ENCODE peak calls at places on chromosomes 4 and X, in ten cellular contexts. B is stimulated activated naive CD4-positive, alpha-beta T cell; M is AG08395; K is mammary epithelial cell; I is islet precursor cell; E is upper lobe of right lung; Y is brain pericyte; D is OCI-LY7; N is HTR-8/SVneo; A is mucosa of descending colon. C is an unnamed sample.

GRCh38 chr4:143564472-143564871 is 51.0 kb downstream of the SMARCA5 start:
- DNase-seq in B (no peak), M (no peak), K (no peak), I (no peak), E (no peak), Y (no peak), D (no peak), N (no peak), A (no peak), C (no peak)

GRCh38 chr4:133154725-133155124 is 5.6 kb downstream of the PCDH10 start:
- DNase-seq in B (no peak), M (peak; percentile 15), K (no peak), I (peak; percentile 49), E (no peak), Y (no peak), D (peak; percentile 2), N (no peak), A (no peak), C (no peak)

GRCh38 chrX:56797966-56798711 is 69.1 kb downstream of the NBDY start:
- DNase-seq in B (no peak), M (peak; percentile 17), K (no peak), I (peak; percentile 30), E (peak; percentile 31), Y (no peak), D (no peak), N (no peak), A (no peak), C (no peak)

GRCh38 chr4:94545296-94545695 is 93.6 kb downstream of the PDLIM5 start:
- DNase-seq in B (no peak), M (peak; percentile 43), K (peak; percentile 64), I (no peak), E (no peak), Y (no peak), D (no peak), N (no peak), A (no peak), C (no peak)

GRCh38 chr4:52200339-52200725 is 149.2 kb downstream of the SPATA18 start:
- DNase-seq in B (no peak), M (no peak), K (no peak), I (no peak), E (no peak), Y (no peak), D (no peak), N (no peak), A (no peak), C (no peak)

GRCh38 chr4:7185487-7186030 is 6.8 kb upstream of the SORCS2 start:
- DNase-seq in B (no peak), M (no peak), K (no peak), I (peak; percentile 31), E (peak; percentile 42), Y (no peak), D (no peak), N (no peak), A (no peak), C (no peak)

GRCh38 chr4:73867783-73868182 is 1.4 kb upstream of the CXCL1 start:
- DNase-seq in B (no peak), M (no peak), K (peak; percentile 89), I (peak; percentile 77), E (no peak), Y (no peak), D (no peak), N (no peak), A (peak; percentile 67), C (no peak)

GRCh38 chrX:22300130-22300529 is 27.4 kb downstream of the CBLL2 start:
- DNase-seq in B (no peak), M (peak; percentile 53), K (peak; percentile 67), I (peak; percentile 64), E (no peak), Y (peak; percentile 5), D (no peak), N (peak; percentile 37), A (no peak), C (no peak)

GRCh38 chr4:56544573-56545131 is 39.1 kb downstream of the ARL9 start:
- DNase-seq in B (peak; percentile 82), M (peak; percentile 81), K (peak; percentile 70), I (peak; percentile 98), E (peak; percentile 93), Y (peak; percentile 49), D (peak; percentile 68), N (peak; percentile 69), A (peak; percentile 87), C (peak; percentile 73)

GRCh38 chr4:1242506-1243450 is 6.2 kb downstream of the CTBP1 start:
- DNase-seq in B (no peak), M (no peak), K (no peak), I (no peak), E (peak; percentile 32), Y (no peak), D (no peak), N (no peak), A (no peak), C (no peak)

GRCh38 chr4:22416403-22416802 is 99.5 kb downstream of the ADGRA3 start:
- DNase-seq in B (no peak), M (no peak), K (no peak), I (no peak), E (no peak), Y (no peak), D (no peak), N (no peak), A (no peak), C (no peak)

GRCh38 chr4:126582737-126583136 is 1050.0 kb upstream of the INTU start:
- DNase-seq in B (no peak), M (no peak), K (peak; percentile 11), I (peak; percentile 57), E (no peak), Y (no peak), D (no peak), N (no peak), A (no peak), C (no peak)

GRCh38 chrX:134957836-134958235 is 33.0 kb upstream of the SMIM10 start:
- DNase-seq in B (no peak), M (no peak), K (no peak), I (no peak), E (no peak), Y (no peak), D (no peak), N (no peak), A (no peak), C (no peak)

GRCh38 chr4:40594261-40595178 is 35.1 kb downstream of the RBM47 start:
- DNase-seq in B (no peak), M (peak; percentile 83), K (peak; percentile 45), I (no peak), E (no peak), Y (no peak), D (no peak), N (peak; percentile 33), A (no peak), C (no peak)

GRCh38 chr4:8523175-8523574 is 57.0 kb upstream of the GPR78 start:
- DNase-seq in B (no peak), M (no peak), K (no peak), I (no peak), E (no peak), Y (no peak), D (no peak), N (no peak), A (no peak), C (no peak)

GRCh38 chrX:134161162-134161561 is 75.8 kb upstream of the CCDC160 start:
- DNase-seq in B (no peak), M (no peak), K (no peak), I (no peak), E (no peak), Y (no peak), D (no peak), N (no peak), A (no peak), C (no peak)

GRCh38 chr4:6752486-6752829 is 30.1 kb upstream of the KIAA0232 start:
- DNase-seq in B (no peak), M (no peak), K (no peak), I (no peak), E (no peak), Y (no peak), D (no peak), N (no peak), A (no peak), C (no peak)

GRCh38 chr4:56979674-56980073 is 978 bp downstream of the POLR2B start:
- DNase-seq in B (peak; percentile 7), M (no peak), K (peak; percentile 32), I (peak; percentile 66), E (no peak), Y (no peak), D (peak; percentile 47), N (no peak), A (peak; percentile 41), C (no peak)

GRCh38 chr4:109155112-109155511 is 147.3 kb downstream of the COL25A1 start:
- DNase-seq in B (no peak), M (no peak), K (no peak), I (no peak), E (no peak), Y (no peak), D (no peak), N (no peak), A (no peak), C (no peak)

GRCh38 chr4:184664445-184665210 is 15.1 kb downstream of the PRIMPOL start:
- DNase-seq in B (no peak), M (peak; percentile 48), K (no peak), I (no peak), E (no peak), Y (no peak), D (peak; percentile 32), N (no peak), A (no peak), C (no peak)

GRCh38 chr4:118904935-118905334 is 16.3 kb downstream of the SYNPO2 start:
- DNase-seq in B (no peak), M (no peak), K (no peak), I (no peak), E (no peak), Y (no peak), D (no peak), N (no peak), A (no peak), C (no peak)

GRCh38 chr4:99300934-99301333 is 10.1 kb upstream of the ADH1A start:
- DNase-seq in B (no peak), M (peak; percentile 91), K (peak; percentile 56), I (no peak), E (peak; percentile 72), Y (peak; percentile 91), D (no peak), N (no peak), A (peak; percentile 75), C (no peak)

GRCh38 chr4:10082459-10083272 is 33.9 kb downstream of the WDR1 start:
- DNase-seq in B (no peak), M (no peak), K (no peak), I (no peak), E (peak; percentile 49), Y (no peak), D (no peak), N (no peak), A (no peak), C (no peak)

GRCh38 chrX:12138366-12139313 is at the start of gene FRMPD4:
- DNase-seq in B (no peak), M (peak; percentile 19), K (peak; percentile 43), I (peak; percentile 87), E (no peak), Y (no peak), D (no peak), N (no peak), A (no peak), C (no peak)

GRCh38 chr4:1711055-1711905 is 839 bp downstream of the SLBP start:
- DNase-seq in B (peak; percentile 52), M (peak; percentile 68), K (peak; percentile 56), I (peak; percentile 75), E (peak; percentile 76), Y (no peak), D (peak; percentile 59), N (no peak), A (peak; percentile 72), C (no peak)

GRCh38 chr4:189049682-189050081 is 891.0 kb upstream of the FRG1 start:
- DNase-seq in B (no peak), M (no peak), K (no peak), I (no peak), E (no peak), Y (no peak), D (no peak), N (no peak), A (no peak), C (no peak)

GRCh38 chr4:3762753-3763511 is 3.3 kb upstream of the ADRA2C start:
- DNase-seq in B (no peak), M (no peak), K (no peak), I (no peak), E (no peak), Y (no peak), D (no peak), N (no peak), A (no peak), C (no peak)